ENCODE peak calls at places on chromosome 7, in eight cellular contexts. V is trophoblast cell, O is GM23248, Q is MM.1S, G is GM23338, Y is fibroblast of lung, H is mammary epithelial cell, N is HCT116. U is an unnamed sample.

GRCh38 chr7:407706-408539 is 111.7 kb downstream of the PDGFA start:
- DNase-seq in V (no peak), O (no peak), Q (no peak), G (no peak), Y (no peak), H (no peak), N (no peak), U (no peak)

GRCh38 chr7:47294569-47295222 is 287.2 kb downstream of the TNS3 start:
- DNase-seq in V (no peak), O (no peak), Q (no peak), G (no peak), Y (no peak), H (no peak), N (no peak), U (no peak)

GRCh38 chr7:128843938-128844621 is 13.9 kb downstream of the FLNC start:
- DNase-seq in V (no peak), O (no peak), Q (no peak), G (no peak), Y (no peak), H (no peak), N (no peak), U (no peak)

GRCh38 chr7:41003031-41003925 is 699.6 kb downstream of the INHBA start:
- DNase-seq in V (peak; percentile 95), O (peak; percentile 28), Q (peak; percentile 37), G (peak; percentile 80), Y (peak; percentile 53), H (peak; percentile 49), N (peak; percentile 54), U (no peak)

GRCh38 chr7:32941996-32942782 is 15.1 kb upstream of the FKBP9 start:
- DNase-seq in V (peak; percentile 52), O (peak; percentile 76), Q (no peak), G (peak; percentile 40), Y (peak; percentile 58), H (peak; percentile 53), N (no peak), U (no peak)

GRCh38 chr7:70788276-70788675 is 343.7 kb upstream of the GALNT17 start:
- DNase-seq in V (peak; percentile 52), O (no peak), Q (no peak), G (peak; percentile 33), Y (peak; percentile 9), H (no peak), N (no peak), U (no peak)

GRCh38 chr7:30478349-30479228 is at the start of gene NOD1:
- DNase-seq in V (peak; percentile 64), O (peak; percentile 90), Q (peak; percentile 66), G (peak; percentile 82), Y (peak; percentile 81), H (peak; percentile 77), N (peak; percentile 44), U (no peak)

GRCh38 chr7:35694161-35694783 is 663 bp downstream of the HERPUD2 start:
- DNase-seq in V (peak; percentile 37), O (peak; percentile 55), Q (no peak), G (no peak), Y (peak; percentile 25), H (peak; percentile 34), N (no peak), U (no peak)

GRCh38 chr7:41724996-41725395 is 22.1 kb upstream of the INHBA start:
- DNase-seq in V (no peak), O (no peak), Q (no peak), G (no peak), Y (no peak), H (no peak), N (no peak), U (no peak)

GRCh38 chr7:143389316-143390097 is 8.4 kb downstream of the ZYX start:
- DNase-seq in V (no peak), O (peak; percentile 42), Q (no peak), G (no peak), Y (no peak), H (no peak), N (no peak), U (no peak)

GRCh38 chr7:134890246-134891240 is 95.8 kb upstream of the AGBL3 start:
- DNase-seq in V (no peak), O (peak; percentile 63), Q (no peak), G (no peak), Y (peak; percentile 82), H (peak; percentile 90), N (no peak), U (peak; percentile 50)

GRCh38 chr7:4683043-4683883 is 1.2 kb downstream of the FOXK1 start:
- DNase-seq in V (no peak), O (no peak), Q (no peak), G (no peak), Y (no peak), H (peak; percentile 52), N (no peak), U (no peak)

GRCh38 chr7:141290365-141290764 is 216.5 kb downstream of the TMEM178B start:
- DNase-seq in V (no peak), O (no peak), Q (no peak), G (no peak), Y (no peak), H (no peak), N (no peak), U (no peak)

GRCh38 chr7:4210821-4211220 is 471.3 kb upstream of the FOXK1 start:
- DNase-seq in V (no peak), O (no peak), Q (no peak), G (no peak), Y (no peak), H (no peak), N (no peak), U (no peak)

GRCh38 chr7:3042861-3043489 is 692 bp downstream of the CARD11 start:
- DNase-seq in V (no peak), O (no peak), Q (peak; percentile 80), G (peak; percentile 63), Y (no peak), H (no peak), N (no peak), U (no peak)

DNA sequence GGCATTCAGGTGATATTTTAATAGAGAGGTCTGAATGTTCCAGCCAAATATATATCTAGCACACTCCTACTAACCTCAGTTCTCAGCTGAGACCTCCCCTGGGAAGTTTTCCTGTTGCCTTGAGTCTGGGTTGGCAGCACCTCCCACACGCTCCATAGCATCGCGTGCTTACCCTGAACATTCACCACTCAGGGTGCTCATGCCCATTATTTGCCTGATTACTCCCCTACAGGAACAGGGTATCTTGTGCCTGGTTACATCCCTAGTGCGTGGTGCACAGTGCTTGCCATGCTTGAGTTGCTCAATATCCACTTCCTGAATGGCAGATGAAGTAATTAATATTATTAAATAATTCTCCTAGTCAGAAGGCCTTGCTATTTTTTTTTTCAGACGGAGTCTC is 269.9 kb upstream of the IMMP2L start:
- DNase-seq in V (no peak), O (no peak), Q (no peak), G (no peak), Y (no peak), H (no peak), N (no peak), U (no peak)
- H3K27ac ChIP-seq in V (no peak overlapping the region), O (no peak overlapping the region), Q (no peak overlapping the region), G (no peak overlapping the region), Y (no peak overlapping the region), H (no peak overlapping the region), N (no peak overlapping the region), U (no peak overlapping the region)

DNA sequence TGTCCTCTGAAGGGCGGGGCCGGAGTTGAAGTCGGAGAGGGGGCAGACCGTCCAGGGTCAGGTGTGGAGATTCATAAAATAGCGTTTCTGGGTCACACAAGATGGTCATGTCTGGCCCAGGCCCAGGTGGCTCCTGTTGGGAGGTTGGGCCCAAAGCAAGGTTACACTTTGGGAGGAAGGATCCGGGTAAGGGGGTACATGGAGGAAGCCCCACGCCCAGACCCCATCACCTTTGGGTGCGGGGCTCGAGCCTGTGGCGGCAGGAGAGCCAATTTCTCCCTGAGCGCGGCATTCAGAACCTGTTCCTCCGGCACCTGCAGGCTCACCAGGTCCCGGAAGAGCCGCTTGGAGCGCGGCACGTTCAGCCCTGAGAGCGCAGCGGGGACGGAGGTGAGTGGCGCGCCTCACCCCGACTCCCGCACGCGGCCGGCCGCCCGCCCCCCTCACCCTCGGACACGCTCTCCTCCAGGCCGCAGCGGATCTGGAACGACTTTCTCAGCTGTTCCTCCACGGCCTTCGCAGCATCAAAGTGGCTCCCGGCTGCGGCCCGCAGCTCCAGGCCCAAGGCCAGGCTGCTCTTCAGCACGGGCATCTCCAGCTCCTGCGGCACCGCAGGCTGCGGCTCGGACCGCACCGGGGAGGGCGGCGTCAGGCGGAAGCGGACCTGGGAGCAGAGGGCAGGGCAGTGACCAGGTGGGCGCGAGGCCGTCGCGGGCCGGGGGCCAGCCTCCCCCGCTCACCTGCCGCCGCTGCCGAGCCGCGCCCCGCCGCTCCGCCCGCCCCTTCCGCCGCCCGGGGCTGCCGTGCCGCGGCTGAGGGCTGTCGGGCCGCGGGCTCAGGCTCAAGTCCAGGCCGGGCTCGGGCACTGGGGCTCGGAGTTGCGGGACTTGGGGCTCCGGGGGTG is 644 bp downstream of the PPP1R35 start:
- DNase-seq in V (peak; percentile 70), O (peak; percentile 61), Q (peak; percentile 64), G (peak; percentile 64), Y (peak; percentile 33), H (peak; percentile 46), N (no peak), U (no peak)
- H3K79me2 ChIP-seq in V (peaks cover 8% of the 10 kb centered on the region), O (peaks cover 52% of the 10 kb centered on the region), Q (peaks cover 51% of the 10 kb centered on the region), G (peaks cover 39% of the 10 kb centered on the region), Y (peaks cover 48% of the 10 kb centered on the region), H (peaks cover 56% of the 10 kb centered on the region), N (peaks cover 51% of the 10 kb centered on the region), U (peaks cover 47% of the 10 kb centered on the region)

DNA sequence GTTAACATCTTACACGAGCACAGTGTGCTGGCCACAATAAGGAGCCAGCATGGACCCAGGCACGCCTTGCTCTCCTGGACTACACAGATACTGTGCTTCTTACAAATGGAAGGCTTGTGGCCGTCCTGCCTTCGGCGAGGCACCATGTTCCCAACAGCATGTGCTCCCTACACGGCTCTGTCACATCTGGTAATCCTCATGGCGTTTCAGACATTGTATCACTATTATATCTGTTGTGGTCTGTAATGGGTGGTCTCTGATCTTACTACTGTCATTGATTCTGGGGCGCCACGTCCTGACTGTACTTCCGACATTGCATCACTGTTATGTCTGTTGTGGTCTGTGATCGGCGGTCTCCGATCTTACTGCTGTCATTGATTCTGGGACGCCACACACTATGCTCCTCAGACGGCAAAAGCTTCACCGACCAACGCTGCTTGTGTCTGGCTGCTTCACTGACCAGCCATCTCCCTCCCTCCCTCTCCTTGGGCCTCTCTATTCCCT is 195.4 kb downstream of the MAD1L1 start:
- DNase-seq in V (no peak), O (no peak), Q (no peak), G (no peak), Y (no peak), H (no peak), N (no peak), U (no peak)
- H3K4me3 ChIP-seq in V (no peak overlapping the region), O (peak overlapping the region; percentile 55), Q (no peak overlapping the region), G (no peak overlapping the region), Y (peak overlapping the region; percentile 22), H (no peak overlapping the region), N (no peak overlapping the region), U (no peak overlapping the region)

DNA sequence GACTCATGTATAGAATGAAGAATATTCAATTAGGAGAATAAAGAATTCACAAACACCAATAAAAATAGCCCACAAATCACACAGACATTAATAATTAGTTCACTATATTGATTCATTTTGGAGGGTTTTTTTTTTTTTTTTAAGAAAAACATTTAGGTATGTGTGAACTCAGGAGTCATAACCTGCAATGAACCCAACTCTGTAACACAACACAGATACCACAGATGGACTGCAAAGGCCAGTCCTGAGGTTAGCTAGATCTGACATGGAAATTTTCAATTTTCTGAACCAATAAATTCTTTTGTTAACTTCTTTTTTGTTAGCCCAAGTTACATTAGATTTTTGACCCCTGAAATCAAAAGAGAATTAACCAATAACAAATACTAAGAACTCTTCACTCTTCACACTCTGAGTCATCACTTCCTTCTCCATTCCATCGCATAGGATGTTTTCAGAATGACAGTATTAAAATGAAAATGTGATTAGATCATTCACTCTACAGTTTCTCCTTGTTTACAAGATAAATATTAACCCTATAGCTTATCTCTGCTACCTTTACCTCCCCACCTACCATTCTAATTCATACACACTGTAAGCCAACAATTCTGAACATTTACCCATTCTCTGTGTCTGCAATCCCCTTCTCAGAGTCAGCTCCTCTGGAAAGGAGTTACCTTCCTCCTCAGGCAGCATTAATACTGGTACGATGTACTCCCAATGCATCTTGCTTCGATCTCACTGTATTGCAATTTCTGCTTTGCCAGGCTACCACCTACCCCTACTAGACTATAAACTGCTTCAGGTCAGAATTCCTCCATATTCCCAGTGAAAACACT is 141.5 kb downstream of the LRRN3 start:
- DNase-seq in V (peak; percentile 71), O (peak; percentile 80), Q (no peak), G (no peak), Y (peak; percentile 76), H (peak; percentile 56), N (peak; percentile 12), U (no peak)
- H3K27ac ChIP-seq in V (no peak overlapping the region), O (no peak overlapping the region), Q (no peak overlapping the region), G (no peak overlapping the region), Y (peak overlapping the region; percentile 24), H (no peak overlapping the region), N (no peak overlapping the region), U (no peak overlapping the region)

U was measured in keratinocyte.